ENCODE peak calls at places on chromosomes 3 and 15, in eight cellular contexts. R, J, M, C, P, U, G and T are unnamed samples.

GRCh38 chr15:85475711-85476110 is 95.3 kb downstream of the AKAP13 start:
- DNase-seq in R (no peak), J (no peak), M (no peak), C (no peak), P (no peak), U (no peak), G (no peak), T (peak)

GRCh38 chr3:75260-75659 is 121.3 kb upstream of the CHL1 start:
- DNase-seq in R (no peak), J (no peak), M (no peak), C (no peak), P (no peak), U (no peak), G (no peak), T (no peak)

GRCh38 chr15:74725241-74725774 is at the start of gene CYP1A1:
- DNase-seq in R (peak), J (peak), M (peak), C (no peak), P (peak), U (no peak), G (peak), T (no peak)

GRCh38 chr3:115151921-115152320 is 4.8 kb upstream of the ZBTB20 start:
- DNase-seq in R (no peak), J (no peak), M (no peak), C (no peak), P (no peak), U (no peak), G (no peak), T (no peak)

GRCh38 chr15:62989366-62990055 is 53.0 kb upstream of the TPM1 start:
- DNase-seq in R (no peak), J (no peak), M (no peak), C (no peak), P (no peak), U (no peak), G (no peak), T (no peak)

GRCh38 chr15:27485265-27485664 is 514.3 kb downstream of the GABRG3 start:
- DNase-seq in R (no peak), J (no peak), M (no peak), C (no peak), P (no peak), U (no peak), G (no peak), T (no peak)

GRCh38 chr15:68450192-68450591 is 18.2 kb upstream of the ITGA11 start:
- DNase-seq in R (no peak), J (no peak), M (no peak), C (no peak), P (no peak), U (no peak), G (no peak), T (no peak)

GRCh38 chr3:115784739-115785571 is 161.6 kb downstream of the GAP43 start:
- DNase-seq in R (no peak), J (peak), M (no peak), C (peak), P (no peak), U (no peak), G (no peak), T (no peak)

GRCh38 chr3:33658971-33659848 is 58.8 kb downstream of the CLASP2 start:
- DNase-seq in R (peak), J (peak), M (no peak), C (peak), P (no peak), U (peak), G (peak), T (peak)

GRCh38 chr15:35229085-35229484 is 144.0 kb upstream of the NANOGP8 start:
- DNase-seq in R (no peak), J (no peak), M (no peak), C (no peak), P (no peak), U (no peak), G (no peak), T (no peak)